ENCODE peak calls at places on chromosomes 1 and 21, in four cellular contexts. One of them, this sample, is unnamed.

GRCh38 chr1:178066904-178067531 is 26.9 kb upstream of the RASAL2 start:
- DNase-seq in endothelial cell of umbilical vein: no peak
- DNase-seq in stomach: no peak
- DNase-seq in IMR-90: no peak
- DNase-seq in this sample: no peak

GRCh38 chr21:35048706-35049617 is at the start of gene RUNX1:
- DNase-seq in endothelial cell of umbilical vein: peak; percentile 37
- DNase-seq in stomach: peak; percentile 52
- DNase-seq in IMR-90: peak; percentile 56
- DNase-seq in this sample: peak; percentile 68

GRCh38 chr1:43997295-43997694 is 5.9 kb downstream of the CCDC24 start:
- DNase-seq in endothelial cell of umbilical vein: no peak
- DNase-seq in stomach: no peak
- DNase-seq in IMR-90: no peak
- DNase-seq in this sample: no peak

GRCh38 chr1:159923203-159924024 is 1.9 kb downstream of the TAGLN2 start:
- DNase-seq in endothelial cell of umbilical vein: peak; percentile 95
- DNase-seq in stomach: peak; percentile 89
- DNase-seq in IMR-90: peak; percentile 83
- DNase-seq in this sample: peak; percentile 90

GRCh38 chr1:94416901-94417701 is 1.1 kb upstream of the ABCD3 start:
- DNase-seq in endothelial cell of umbilical vein: peak; percentile 77
- DNase-seq in stomach: peak; percentile 43
- DNase-seq in IMR-90: peak; percentile 89
- DNase-seq in this sample: no peak

GRCh38 chr1:75985827-75986226 is 53.6 kb upstream of the ASB17 start:
- DNase-seq in endothelial cell of umbilical vein: no peak
- DNase-seq in stomach: no peak
- DNase-seq in IMR-90: peak; percentile 47
- DNase-seq in this sample: no peak

GRCh38 chr1:182460550-182460951 is 10.6 kb downstream of the RGSL1 start:
- DNase-seq in endothelial cell of umbilical vein: no peak
- DNase-seq in stomach: no peak
- DNase-seq in IMR-90: peak; percentile 11
- DNase-seq in this sample: no peak

GRCh38 chr1:110407260-110408210 is at the start of gene LAMTOR5:
- DNase-seq in endothelial cell of umbilical vein: peak; percentile 97
- DNase-seq in stomach: peak; percentile 94
- DNase-seq in IMR-90: peak; percentile 92
- DNase-seq in this sample: peak; percentile 96

GRCh38 chr1:205410581-205411298 is 11.1 kb downstream of the LEMD1 start:
- DNase-seq in endothelial cell of umbilical vein: no peak
- DNase-seq in stomach: no peak
- DNase-seq in IMR-90: no peak
- DNase-seq in this sample: no peak

GRCh38 chr1:188668083-188668482 is 1809.6 kb downstream of the BRINP3 start:
- DNase-seq in endothelial cell of umbilical vein: no peak
- DNase-seq in stomach: no peak
- DNase-seq in IMR-90: no peak
- DNase-seq in this sample: no peak

GRCh38 chr1:214354440-214355148 is 73.6 kb downstream of the SMYD2 start:
- DNase-seq in endothelial cell of umbilical vein: no peak
- DNase-seq in stomach: no peak
- DNase-seq in IMR-90: peak; percentile 77
- DNase-seq in this sample: no peak

GRCh38 chr1:16387201-16388185 is 20.5 kb downstream of the SZRD1 start:
- DNase-seq in endothelial cell of umbilical vein: peak; percentile 42
- DNase-seq in stomach: no peak
- DNase-seq in IMR-90: peak; percentile 30
- DNase-seq in this sample: peak; percentile 77

GRCh38 chr1:19038732-19039131 is 82.3 kb upstream of the IFFO2 start:
- DNase-seq in endothelial cell of umbilical vein: no peak
- DNase-seq in stomach: no peak
- DNase-seq in IMR-90: no peak
- DNase-seq in this sample: no peak

GRCh38 chr1:80155371-80155770 is 1148.8 kb upstream of the ADGRL4 start:
- DNase-seq in endothelial cell of umbilical vein: no peak
- DNase-seq in stomach: no peak
- DNase-seq in IMR-90: peak; percentile 1
- DNase-seq in this sample: no peak

GRCh38 chr1:43447891-43448708 is 5.6 kb downstream of the HYI start:
- DNase-seq in endothelial cell of umbilical vein: no peak
- DNase-seq in stomach: peak; percentile 24
- DNase-seq in IMR-90: no peak
- DNase-seq in this sample: no peak

GRCh38 chr1:112678605-112679004 is 4.1 kb downstream of the MOV10 start:
- DNase-seq in endothelial cell of umbilical vein: no peak
- DNase-seq in stomach: no peak
- DNase-seq in IMR-90: no peak
- DNase-seq in this sample: no peak

GRCh38 chr1:160675641-160676410 is 29.0 kb upstream of the SLAMF1 start:
- DNase-seq in endothelial cell of umbilical vein: peak; percentile 53
- DNase-seq in stomach: peak; percentile 72
- DNase-seq in IMR-90: peak; percentile 51
- DNase-seq in this sample: peak; percentile 86

GRCh38 chr1:84782311-84782771 is 92.1 kb upstream of the SSX2IP start:
- DNase-seq in endothelial cell of umbilical vein: peak; percentile 48
- DNase-seq in stomach: peak; percentile 68
- DNase-seq in IMR-90: peak; percentile 17
- DNase-seq in this sample: peak; percentile 86

GRCh38 chr1:179425186-179425585 is 59.4 kb downstream of the AXDND1 start:
- DNase-seq in endothelial cell of umbilical vein: no peak
- DNase-seq in stomach: no peak
- DNase-seq in IMR-90: no peak
- DNase-seq in this sample: no peak

GRCh38 chr1:61287014-61287413 is 204.7 kb downstream of the NFIA start:
- DNase-seq in endothelial cell of umbilical vein: no peak
- DNase-seq in stomach: no peak
- DNase-seq in IMR-90: peak; percentile 59
- DNase-seq in this sample: no peak

GRCh38 chr1:187842406-187843165 is 1013.8 kb downstream of the PLA2G4A start:
- DNase-seq in endothelial cell of umbilical vein: no peak
- DNase-seq in stomach: no peak
- DNase-seq in IMR-90: peak; percentile 16
- DNase-seq in this sample: no peak

GRCh38 chr1:27153549-27153886 is 1.4 kb downstream of the SLC9A1 start:
- DNase-seq in endothelial cell of umbilical vein: no peak
- DNase-seq in stomach: no peak
- DNase-seq in IMR-90: no peak
- DNase-seq in this sample: no peak

GRCh38 chr1:105337427-105337826 is 1587.7 kb downstream of the AMY1C start:
- DNase-seq in endothelial cell of umbilical vein: no peak
- DNase-seq in stomach: no peak
- DNase-seq in IMR-90: no peak
- DNase-seq in this sample: no peak

GRCh38 chr1:224245188-224245587 is 62.1 kb downstream of the DEGS1 start:
- DNase-seq in endothelial cell of umbilical vein: peak; percentile 99
- DNase-seq in stomach: no peak
- DNase-seq in IMR-90: peak; percentile 55
- DNase-seq in this sample: peak; percentile 73

GRCh38 chr1:169858467-169858866 is 35.2 kb downstream of the SCYL3 start:
- DNase-seq in endothelial cell of umbilical vein: no peak
- DNase-seq in stomach: no peak
- DNase-seq in IMR-90: peak; percentile 60
- DNase-seq in this sample: no peak

GRCh38 chr1:209884665-209885117 is 53.3 kb upstream of the SYT14 start:
- DNase-seq in endothelial cell of umbilical vein: peak; percentile 97
- DNase-seq in stomach: peak; percentile 39
- DNase-seq in IMR-90: peak; percentile 99
- DNase-seq in this sample: no peak

GRCh38 chr1:202272446-202272845 is 69.3 kb downstream of the UBE2T start:
- DNase-seq in endothelial cell of umbilical vein: no peak
- DNase-seq in stomach: peak; percentile 17
- DNase-seq in IMR-90: no peak
- DNase-seq in this sample: no peak

GRCh38 chr1:91732291-91732953 is 153.5 kb downstream of the TGFBR3 start:
- DNase-seq in endothelial cell of umbilical vein: peak; percentile 32
- DNase-seq in stomach: no peak
- DNase-seq in IMR-90: peak; percentile 91
- DNase-seq in this sample: no peak

GRCh38 chr1:44721521-44722361 is 9.2 kb downstream of the RNU5D-1 start:
- DNase-seq in endothelial cell of umbilical vein: no peak
- DNase-seq in stomach: peak; percentile 53
- DNase-seq in IMR-90: peak; percentile 91
- DNase-seq in this sample: peak; percentile 81

GRCh38 chr1:9181990-9182783 is 52.4 kb upstream of the H6PD start:
- DNase-seq in endothelial cell of umbilical vein: peak; percentile 64
- DNase-seq in stomach: peak; percentile 65
- DNase-seq in IMR-90: no peak
- DNase-seq in this sample: peak; percentile 86

GRCh38 chr1:3610823-3611169 is 512 bp downstream of the MEGF6 start:
- DNase-seq in endothelial cell of umbilical vein: no peak
- DNase-seq in stomach: no peak
- DNase-seq in IMR-90: no peak
- DNase-seq in this sample: no peak

GRCh38 chr1:220521755-220522154 is 6.2 kb upstream of the MARK1 start:
- DNase-seq in endothelial cell of umbilical vein: no peak
- DNase-seq in stomach: no peak
- DNase-seq in IMR-90: no peak
- DNase-seq in this sample: no peak

GRCh38 chr1:153345187-153346066 is 3.2 kb downstream of the PGLYRP4 start:
- DNase-seq in endothelial cell of umbilical vein: no peak
- DNase-seq in stomach: no peak
- DNase-seq in IMR-90: no peak
- DNase-seq in this sample: no peak
- H3K4me1 ChIP-seq in endothelial cell of umbilical vein: no peaks in the 10 kb centered on the region
- H3K4me1 ChIP-seq in stomach: no peaks in the 10 kb centered on the region
- H3K4me1 ChIP-seq in IMR-90: no peaks in the 10 kb centered on the region
- H3K4me1 ChIP-seq in this sample: peaks cover 9% of the 10 kb centered on the region

DNA sequence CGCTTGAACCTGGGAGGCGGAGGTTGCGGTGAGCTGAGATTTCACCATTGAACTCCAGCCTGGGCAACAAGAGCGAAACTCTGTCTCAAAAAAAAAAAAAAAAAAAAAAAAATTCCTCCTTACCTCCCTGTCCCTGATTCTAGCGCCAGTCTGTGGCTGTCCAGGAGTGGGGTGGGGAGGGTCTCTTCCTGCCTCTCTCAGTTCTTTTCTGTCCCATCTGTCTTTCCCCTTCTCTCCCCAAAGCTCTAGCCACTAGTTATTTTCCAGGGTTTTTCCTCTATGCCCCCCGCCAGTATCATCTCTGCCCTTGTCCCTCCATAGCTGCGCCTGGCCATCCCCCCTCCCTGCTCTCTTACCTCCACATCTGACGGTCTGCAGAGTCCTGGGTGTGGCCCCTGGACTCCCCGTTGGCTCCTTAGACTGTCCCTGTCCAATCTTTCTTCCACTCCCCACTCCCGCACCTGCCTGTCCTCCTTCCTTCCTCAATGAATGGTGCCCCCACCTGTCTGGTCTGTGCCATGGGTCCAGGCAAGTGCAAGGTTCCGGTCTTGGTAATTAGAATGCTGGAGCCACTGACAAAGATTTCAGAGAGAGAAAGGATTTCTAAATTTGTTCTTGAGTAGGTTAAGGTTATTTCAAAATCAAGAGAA is 1.6 kb upstream of the TMEM63A start:
- DNase-seq in endothelial cell of umbilical vein: no peak
- DNase-seq in stomach: no peak
- DNase-seq in IMR-90: no peak
- DNase-seq in this sample: no peak
- TF ChIP-seq CTCF in endothelial cell of umbilical vein: no peak
- TF ChIP-seq CTCF in stomach: no peak
- TF ChIP-seq CTCF in IMR-90: no peak
- TF ChIP-seq CTCF in this sample: no peak

GRCh38 chr21:44050276-44050675 is 38.2 kb downstream of the TRAPPC10 start:
- DNase-seq in endothelial cell of umbilical vein: no peak
- DNase-seq in stomach: no peak
- DNase-seq in IMR-90: no peak
- DNase-seq in this sample: no peak

GRCh38 chr21:44046734-44047133 is 34.6 kb downstream of the TRAPPC10 start:
- DNase-seq in endothelial cell of umbilical vein: no peak
- DNase-seq in stomach: no peak
- DNase-seq in IMR-90: no peak
- DNase-seq in this sample: no peak

GRCh38 chr21:44049606-44050005 is 37.5 kb downstream of the TRAPPC10 start:
- DNase-seq in endothelial cell of umbilical vein: peak; percentile 57
- DNase-seq in stomach: no peak
- DNase-seq in IMR-90: no peak
- DNase-seq in this sample: no peak

GRCh38 chr21:44049182-44049581 is 37.1 kb downstream of the TRAPPC10 start:
- DNase-seq in endothelial cell of umbilical vein: peak; percentile 8
- DNase-seq in stomach: no peak
- DNase-seq in IMR-90: no peak
- DNase-seq in this sample: no peak

GRCh38 chr21:44047996-44048560 is 36.0 kb downstream of the TRAPPC10 start:
- DNase-seq in endothelial cell of umbilical vein: no peak
- DNase-seq in stomach: no peak
- DNase-seq in IMR-90: no peak
- DNase-seq in this sample: no peak
- H3K4me1 ChIP-seq in endothelial cell of umbilical vein: peaks cover 7% of the 10 kb centered on the region
- H3K4me1 ChIP-seq in stomach: peaks cover 19% of the 10 kb centered on the region
- H3K4me1 ChIP-seq in IMR-90: peaks cover 14% of the 10 kb centered on the region
- H3K4me1 ChIP-seq in this sample: peaks cover 22% of the 10 kb centered on the region

DNA sequence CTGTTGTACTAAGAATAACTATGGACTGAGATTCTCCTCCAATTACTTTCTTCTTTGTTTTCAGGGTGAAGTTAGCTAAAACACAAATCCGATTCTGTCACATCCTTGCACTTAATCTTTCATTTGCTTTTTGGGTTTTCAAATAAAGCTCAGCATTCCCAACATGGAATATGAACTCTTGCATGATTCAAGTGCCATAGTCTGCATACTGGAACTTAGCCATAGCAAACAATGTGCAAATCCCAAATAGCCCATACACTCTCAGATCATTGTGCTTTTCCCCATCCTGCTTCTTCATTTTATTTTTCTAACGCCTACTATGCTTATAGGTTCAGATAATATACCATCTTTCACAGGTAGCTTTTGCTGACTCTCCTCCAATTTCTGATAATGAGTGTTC is 455.8 kb upstream of the PRMT6 start:
- DNase-seq in endothelial cell of umbilical vein: no peak
- DNase-seq in stomach: no peak
- DNase-seq in IMR-90: no peak
- DNase-seq in this sample: no peak
- TF ChIP-seq CTCF in endothelial cell of umbilical vein: no peak
- TF ChIP-seq CTCF in stomach: no peak
- TF ChIP-seq CTCF in IMR-90: no peak
- TF ChIP-seq CTCF in this sample: no peak

GRCh38 chr1:156163712-156164464 is 10.5 kb downstream of the SEMA4A start:
- DNase-seq in endothelial cell of umbilical vein: no peak
- DNase-seq in stomach: no peak
- DNase-seq in IMR-90: no peak
- DNase-seq in this sample: no peak

GRCh38 chr1:156157974-156158373 is 4.6 kb downstream of the SEMA4A start:
- DNase-seq in endothelial cell of umbilical vein: no peak
- DNase-seq in stomach: no peak
- DNase-seq in IMR-90: no peak
- DNase-seq in this sample: no peak

GRCh38 chr1:156162430-156163037 is 9.1 kb downstream of the SEMA4A start:
- DNase-seq in endothelial cell of umbilical vein: no peak
- DNase-seq in stomach: peak; percentile 76
- DNase-seq in IMR-90: no peak
- DNase-seq in this sample: peak; percentile 79

GRCh38 chr1:156160000-156160743 is 6.8 kb downstream of the SEMA4A start:
- DNase-seq in endothelial cell of umbilical vein: no peak
- DNase-seq in stomach: no peak
- DNase-seq in IMR-90: no peak
- DNase-seq in this sample: no peak

GRCh38 chr1:156160744-156161181 is 7.4 kb downstream of the SEMA4A start:
- DNase-seq in endothelial cell of umbilical vein: peak; percentile 78
- DNase-seq in stomach: peak; percentile 56
- DNase-seq in IMR-90: peak; percentile 58
- DNase-seq in this sample: peak; percentile 80
- H3K4me1 ChIP-seq in endothelial cell of umbilical vein: peaks cover 20% of the 10 kb centered on the region
- H3K4me1 ChIP-seq in stomach: peaks cover 31% of the 10 kb centered on the region
- H3K4me1 ChIP-seq in IMR-90: peaks cover 8% of the 10 kb centered on the region
- H3K4me1 ChIP-seq in this sample: peaks cover 19% of the 10 kb centered on the region

This sample was measured in upper lobe of right lung.